ENCODE peak calls at places on chromosomes 5 and 9, in six cellular contexts. M is iPS-NIHi11, R is thoracic aorta, Y is caudate nucleus, V is M059J, A is HuH-7.5. E is an unnamed sample.

GRCh38 chr5:37889612-37890317 is 49.9 kb upstream of the GDNF start:
- DNase-seq in R (no peak), Y (no peak), V (peak; percentile 98), M (no peak), A (no peak), E (no peak)

GRCh38 chr5:53327811-53328331 is 152.6 kb upstream of the FST start:
- DNase-seq in Y (no peak), R (no peak), M (no peak), V (no peak), A (no peak), E (no peak)

GRCh38 chr9:79617395-79617794 is 45.6 kb downstream of the TLE4 start:
- DNase-seq in A (no peak), Y (no peak), V (peak; percentile 34), M (no peak), R (no peak), E (no peak)

GRCh38 chr9:98865284-98865683 is 57.8 kb downstream of the GALNT12 start:
- DNase-seq in A (no peak), R (no peak), Y (no peak), M (no peak), V (no peak), E (no peak)

GRCh38 chr9:121609845-121610637 is 41.4 kb upstream of the DAB2IP start:
- DNase-seq in V (peak; percentile 92), R (peak; percentile 59), A (no peak), M (no peak), Y (peak; percentile 26), E (peak; percentile 82)

GRCh38 chr9:33476503-33476902 is 2.8 kb upstream of the NOL6 start:
- DNase-seq in V (no peak), R (no peak), Y (no peak), A (no peak), M (no peak), E (no peak)

GRCh38 chr5:67495072-67495471 is 298.5 kb upstream of the CD180 start:
- DNase-seq in V (no peak), R (no peak), Y (no peak), A (no peak), M (no peak), E (no peak)

GRCh38 chr9:96441798-96442445 is 8.0 kb upstream of the HABP4 start:
- DNase-seq in M (peak; percentile 33), Y (no peak), A (no peak), R (no peak), V (peak; percentile 32), E (no peak)

GRCh38 chr5:77192444-77193050 is 17.9 kb upstream of the PDE8B start:
- DNase-seq in A (no peak), R (no peak), M (no peak), V (no peak), Y (no peak), E (no peak)

GRCh38 chr5:154238776-154239481 is 48.4 kb downstream of the GALNT10 start:
- DNase-seq in R (no peak), M (no peak), V (no peak), Y (no peak), A (no peak), E (no peak)

GRCh38 chr9:20409321-20410092 is 212.8 kb downstream of the MLLT3 start:
- DNase-seq in V (no peak), R (no peak), M (no peak), A (no peak), Y (no peak), E (no peak)

E was measured in ascending aorta.